ENCODE peak calls at places on chromosome 15, in five cellular contexts. R, N, T, Y and A are unnamed samples.
A peak's percentile ranks its signal among the peaks of the same experiment; 100 is the strongest.

GRCh38 chr15:70853855-70854668 is at the start of gene LARP6:
- DNase-seq in R (peak; percentile 89), N (peak; percentile 82), T (peak; percentile 66), Y (no peak), A (peak; percentile 81)

GRCh38 chr15:38683382-38684242 is 119.0 kb upstream of the RASGRP1 start:
- DNase-seq in R (peak; percentile 63), N (peak; percentile 58), T (peak; percentile 79), Y (no peak), A (peak; percentile 30)

GRCh38 chr15:51132384-51133139 is 37.9 kb upstream of the TNFAIP8L3 start:
- DNase-seq in R (peak; percentile 61), N (peak; percentile 43), T (peak; percentile 29), Y (peak; percentile 31), A (peak; percentile 26)

GRCh38 chr15:91104111-91104510 is 4.1 kb downstream of the SV2B start:
- DNase-seq in R (no peak), N (no peak), T (no peak), Y (no peak), A (no peak)

GRCh38 chr15:92601940-92602593 is 53.5 kb downstream of the FAM174B start:
- DNase-seq in R (no peak), N (no peak), T (no peak), Y (no peak), A (no peak)

GRCh38 chr15:50908209-50909043 is at the start of gene AP4E1:
- DNase-seq in R (peak; percentile 92), N (peak; percentile 93), T (peak; percentile 97), Y (peak; percentile 88), A (peak; percentile 90)

GRCh38 chr15:71337197-71337845 is 222.1 kb downstream of the THSD4 start:
- DNase-seq in R (no peak), N (peak; percentile 36), T (no peak), Y (no peak), A (no peak)

GRCh38 chr15:67089218-67090193 is 24.1 kb downstream of the SMAD3 start:
- DNase-seq in R (no peak), N (no peak), T (no peak), Y (no peak), A (no peak)

GRCh38 chr15:37823601-37824275 is 110.7 kb upstream of the TMCO5A start:
- DNase-seq in R (no peak), N (no peak), T (no peak), Y (no peak), A (no peak)

GRCh38 chr15:29090617-29091466 is 178.8 kb downstream of the NSMCE3 start:
- DNase-seq in R (peak; percentile 59), N (peak; percentile 30), T (peak; percentile 46), Y (no peak), A (no peak)

GRCh38 chr15:82177291-82178010 is 85.1 kb downstream of the EFL1 start:
- DNase-seq in R (no peak), N (no peak), T (peak; percentile 5), Y (peak; percentile 28), A (no peak)

GRCh38 chr15:68054658-68055223 is 626 bp downstream of the PIAS1 start:
- DNase-seq in R (peak; percentile 87), N (peak; percentile 85), T (peak; percentile 58), Y (no peak), A (peak; percentile 54)

DNA sequence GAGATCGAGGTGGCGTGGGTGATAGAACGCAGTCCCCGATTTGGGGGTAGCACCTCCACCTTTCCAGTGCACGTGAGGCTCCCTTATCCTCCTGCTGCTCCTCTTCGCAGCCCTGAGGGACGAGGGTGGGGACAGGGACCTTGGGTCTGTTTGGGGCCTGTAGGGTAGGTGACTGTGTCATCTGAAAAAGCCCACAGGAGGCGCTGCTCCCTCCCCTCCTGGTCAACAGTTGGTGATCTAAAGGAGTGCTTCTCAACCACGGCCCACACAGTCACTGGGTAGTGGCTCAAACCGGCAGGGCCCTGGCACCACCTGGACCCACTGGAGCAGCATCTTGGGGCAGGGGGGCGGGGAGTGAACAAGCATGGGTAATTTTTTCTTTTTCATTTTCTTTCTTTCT is 7.1 kb downstream of the LRRK1 start:
- DNase-seq in R (peak; percentile 38), N (no peak), T (peak; percentile 70), Y (no peak), A (no peak)
- TF ChIP-seq CTCF in R (peak; percentile 41), N (no peak), T (peak; percentile 46), Y (no peak), A (peak; percentile 48)

GRCh38 chr15:64804619-64805018 is 20.8 kb downstream of the PIF1 start:
- DNase-seq in R (no peak), N (no peak), T (no peak), Y (no peak), A (no peak)

GRCh38 chr15:64807751-64808222 is 17.7 kb downstream of the PIF1 start:
- DNase-seq in R (no peak), N (no peak), T (no peak), Y (no peak), A (no peak)

GRCh38 chr15:64808785-64809453 is 16.5 kb downstream of the PIF1 start:
- DNase-seq in R (peak; percentile 57), N (no peak), T (no peak), Y (no peak), A (no peak)

GRCh38 chr15:64806509-64806908 is 18.9 kb downstream of the PIF1 start:
- DNase-seq in R (no peak), N (no peak), T (no peak), Y (no peak), A (no peak)

DNA sequence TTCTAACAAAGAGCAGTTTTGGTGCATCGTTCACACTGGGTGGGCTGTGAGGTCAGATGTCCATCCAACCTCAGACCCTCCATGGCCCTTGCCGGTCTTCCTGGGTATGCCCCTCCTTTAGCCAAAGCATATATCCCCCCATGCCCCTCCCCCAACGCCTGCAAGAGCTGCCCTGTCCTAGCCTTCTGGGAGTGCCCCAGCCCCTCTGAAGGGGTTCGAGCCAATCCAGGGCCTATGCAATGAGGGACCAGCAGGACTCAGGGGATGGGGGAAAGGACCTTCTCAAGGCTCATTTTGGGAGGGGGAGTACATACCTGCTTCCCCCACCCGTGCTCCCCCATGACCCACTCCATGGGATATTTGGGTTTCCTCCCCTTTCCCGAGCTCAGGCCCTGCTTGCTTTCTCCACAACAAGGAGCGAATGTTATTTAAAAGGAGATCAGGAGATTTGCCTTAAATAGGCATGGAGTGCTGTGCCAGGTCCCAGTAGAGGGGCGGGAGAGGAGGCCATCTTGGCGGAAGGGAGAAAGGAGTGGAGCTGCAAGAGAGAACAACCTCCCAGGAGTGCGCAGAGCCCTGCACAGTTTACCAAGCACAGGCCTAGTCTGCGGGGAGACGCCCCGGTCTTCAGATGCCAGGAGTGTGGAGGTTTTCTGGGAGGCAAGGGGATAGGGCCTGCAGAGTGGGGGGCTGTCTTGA is 18.2 kb downstream of the PIF1 start:
- DNase-seq in R (peak; percentile 51), N (no peak), T (no peak), Y (no peak), A (no peak)
- TF ChIP-seq CTCF in R (no peak), N (no peak), T (no peak), Y (no peak), A (no peak)

GRCh38 chr15:64422697-64423096 is 35.1 kb downstream of the TRIP4 start:
- DNase-seq in R (no peak), N (no peak), T (no peak), Y (no peak), A (no peak)

GRCh38 chr15:64430000-64430735 is 30.2 kb upstream of the ZNF609 start:
- DNase-seq in R (peak; percentile 68), N (peak; percentile 37), T (peak; percentile 83), Y (peak; percentile 87), A (peak; percentile 19)

GRCh38 chr15:64429448-64429847 is 30.9 kb upstream of the ZNF609 start:
- DNase-seq in R (no peak), N (no peak), T (no peak), Y (no peak), A (no peak)

GRCh38 chr15:64423970-64424369 is 36.3 kb downstream of the TRIP4 start:
- DNase-seq in R (no peak), N (no peak), T (peak; percentile 23), Y (no peak), A (peak; percentile 35)

GRCh38 chr15:64426845-64427465 is 33.4 kb upstream of the ZNF609 start:
- DNase-seq in R (peak; percentile 38), N (peak; percentile 55), T (peak; percentile 28), Y (peak; percentile 20), A (no peak)
- TF ChIP-seq CTCF in R (peak; percentile 49), N (peak; percentile 58), T (no peak), Y (peak; percentile 23), A (peak; percentile 35)

DNA sequence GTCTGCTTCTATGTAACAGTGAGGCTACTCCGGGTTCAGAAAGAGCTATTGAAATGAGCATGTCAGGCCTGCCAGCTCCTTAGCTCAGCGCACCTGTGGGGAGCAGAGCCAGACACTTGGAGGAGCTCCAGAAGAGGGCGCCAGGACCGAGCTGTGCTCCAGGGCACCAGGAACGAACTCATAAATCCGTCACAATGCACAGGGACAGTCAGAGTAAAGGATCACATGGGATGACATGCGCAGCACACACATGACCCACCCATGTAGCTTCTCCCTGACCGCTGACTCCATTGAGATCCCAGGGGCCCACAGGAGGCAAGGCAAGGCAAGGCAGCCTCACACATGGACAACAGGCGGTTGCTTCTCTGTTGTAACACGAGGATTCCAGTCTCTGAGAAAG is 26.0 kb upstream of the GNB5 start:
- DNase-seq in R (peak; percentile 43), N (no peak), T (peak; percentile 70), Y (no peak), A (no peak)
- TF ChIP-seq CTCF in R (peak; percentile 50), N (no peak), T (peak; percentile 57), Y (no peak), A (peak; percentile 47)

GRCh38 chr15:80183886-80184285 is 31.1 kb downstream of the FAH start:
- DNase-seq in R (peak; percentile 33), N (no peak), T (no peak), Y (no peak), A (no peak)
- TF ChIP-seq CTCF in R (peak; percentile 43), N (peak; percentile 7), T (no peak), Y (no peak), A (no peak)

DNA sequence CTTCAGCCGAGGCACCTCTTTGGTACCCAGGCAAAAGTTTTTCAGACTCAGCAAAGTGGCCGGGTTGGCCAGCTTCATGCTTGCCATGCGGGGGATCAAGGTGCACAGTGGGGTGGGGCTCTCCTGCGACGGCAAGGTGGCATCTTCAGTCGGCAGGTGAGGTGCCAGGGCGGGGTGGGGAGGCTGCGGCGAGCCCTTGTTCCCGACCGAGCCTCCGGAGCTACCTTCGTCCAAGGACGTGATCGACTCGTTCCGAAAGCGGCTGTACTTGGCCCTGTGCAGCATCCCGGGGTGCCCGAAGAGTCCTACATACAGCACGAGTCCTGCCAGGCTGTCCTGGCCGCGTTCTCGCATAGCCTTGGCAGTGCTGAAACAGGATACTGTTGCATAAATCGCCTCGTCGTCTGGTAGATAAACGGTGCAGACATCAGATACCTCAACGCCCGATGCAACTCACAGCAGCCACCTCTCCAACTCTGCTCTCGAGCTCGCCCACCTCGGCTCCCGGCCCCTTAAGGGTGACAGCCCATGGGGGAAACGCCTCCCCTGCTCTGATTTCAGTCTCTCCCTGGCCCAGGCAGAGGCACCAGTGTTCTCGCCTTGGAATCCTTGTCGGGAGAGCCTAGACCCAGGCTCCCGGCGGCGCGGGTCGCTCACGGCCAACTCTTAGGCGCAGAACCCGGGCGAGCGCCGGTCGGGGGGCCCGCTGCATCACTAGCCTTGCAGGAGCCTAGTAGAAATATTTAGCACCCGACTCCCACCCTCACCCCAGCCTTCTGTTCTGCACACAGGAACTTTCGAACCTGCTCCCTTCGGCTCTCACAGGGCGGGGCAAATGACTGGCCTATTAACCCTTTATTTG is 826 bp downstream of the SHC4 start:
- DNase-seq in R (peak; percentile 61), N (peak; percentile 54), T (no peak), Y (no peak), A (no peak)
- TF ChIP-seq CTCF in R (no peak), N (no peak), T (no peak), Y (no peak), A (no peak)